ENCODE peak calls at places on chromosomes 13 and 19, in four cellular contexts. O, M, N and R are unnamed samples.

GRCh38 chr19:45772912-45773311 is 3.9 kb upstream of the SIX5 start:
- DNase-seq in O (no peak), M (no peak), N (no peak), R (no peak)

GRCh38 chr19:51511353-51511752 is 9.8 kb upstream of the SIGLEC12 start:
- DNase-seq in O (peak; percentile 30), M (peak; percentile 38), N (no peak), R (no peak)

GRCh38 chr13:67238277-67238859 is 8.2 kb upstream of the PCDH9 start:
- DNase-seq in O (no peak), M (no peak), N (no peak), R (peak; percentile 23)

GRCh38 chr13:111177803-111178389 is 62.8 kb downstream of the ARHGEF7 start:
- DNase-seq in O (no peak), M (no peak), N (no peak), R (no peak)

GRCh38 chr19:2983351-2984195 is 6.2 kb downstream of the TLE6 start:
- DNase-seq in O (peak; percentile 54), M (no peak), N (no peak), R (peak; percentile 46)

GRCh38 chr13:92838786-92839185 is 387.8 kb upstream of the GPC6 start:
- DNase-seq in O (no peak), M (no peak), N (no peak), R (no peak)

GRCh38 chr19:7575426-7576040 is 20.1 kb upstream of the CAMSAP3 start:
- DNase-seq in O (no peak), M (peak; percentile 35), N (no peak), R (peak; percentile 15)

GRCh38 chr13:32951580-32951979 is 64.6 kb upstream of the KL start:
- DNase-seq in O (no peak), M (no peak), N (no peak), R (no peak)

GRCh38 chr13:92994056-92994455 is 232.6 kb upstream of the GPC6 start:
- DNase-seq in O (no peak), M (no peak), N (no peak), R (no peak)

GRCh38 chr13:91456837-91457236 is 58.4 kb downstream of the GPC5 start:
- DNase-seq in O (no peak), M (no peak), N (no peak), R (no peak)

GRCh38 chr19:1261512-1261862 is 7.6 kb upstream of the CIRBP start:
- DNase-seq in O (no peak), M (no peak), N (no peak), R (no peak)

GRCh38 chr19:2811221-2811722 is 8.4 kb upstream of the ZNF554 start:
- DNase-seq in O (no peak), M (no peak), N (no peak), R (no peak)

GRCh38 chr19:33266971-33267484 is 35.3 kb downstream of the CEBPA start:
- DNase-seq in O (no peak), M (no peak), N (no peak), R (no peak)

GRCh38 chr13:45108716-45109706 is 11.3 kb upstream of the GTF2F2 start:
- DNase-seq in O (no peak), M (peak; percentile 63), N (no peak), R (peak; percentile 52)

GRCh38 chr13:33280923-33281322 is 4.6 kb downstream of the STARD13 start:
- DNase-seq in O (no peak), M (no peak), N (no peak), R (no peak)

GRCh38 chr13:111956261-111957151 is 110.4 kb upstream of the SOX1 start:
- DNase-seq in O (no peak), M (no peak), N (peak; percentile 41), R (no peak)

GRCh38 chr13:32234914-32235313 is 80.2 kb downstream of the ZAR1L start:
- DNase-seq in O (no peak), M (no peak), N (no peak), R (no peak)

GRCh38 chr19:10516671-10517286 is 468 bp downstream of the S1PR5 start:
- DNase-seq in O (no peak), M (no peak), N (no peak), R (no peak)

DNA sequence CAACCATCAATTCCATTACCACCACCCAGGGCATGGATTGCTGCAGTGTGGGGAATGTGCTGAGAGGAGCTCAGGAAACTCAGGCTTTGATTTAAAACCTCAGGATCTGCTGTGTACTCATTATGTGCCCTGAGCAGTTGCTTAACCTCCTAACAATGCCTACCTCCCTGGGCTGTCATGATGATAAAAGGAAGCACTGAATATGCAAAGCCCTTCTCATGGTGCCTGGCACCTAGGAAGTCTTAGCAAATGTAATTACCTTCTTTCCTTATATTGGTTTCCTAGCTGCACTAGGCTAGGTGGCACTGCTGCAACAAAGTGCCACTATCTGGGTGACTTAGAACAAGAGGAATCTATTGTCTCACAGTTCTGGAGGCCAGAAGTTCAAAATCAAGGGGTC is 62.2 kb downstream of the KCTD12 start:
- DNase-seq in O (no peak), M (no peak), N (no peak), R (no peak)
- TF ChIP-seq CTCF in O (no peak), M (no peak), N (no peak), R (no peak)

DNA sequence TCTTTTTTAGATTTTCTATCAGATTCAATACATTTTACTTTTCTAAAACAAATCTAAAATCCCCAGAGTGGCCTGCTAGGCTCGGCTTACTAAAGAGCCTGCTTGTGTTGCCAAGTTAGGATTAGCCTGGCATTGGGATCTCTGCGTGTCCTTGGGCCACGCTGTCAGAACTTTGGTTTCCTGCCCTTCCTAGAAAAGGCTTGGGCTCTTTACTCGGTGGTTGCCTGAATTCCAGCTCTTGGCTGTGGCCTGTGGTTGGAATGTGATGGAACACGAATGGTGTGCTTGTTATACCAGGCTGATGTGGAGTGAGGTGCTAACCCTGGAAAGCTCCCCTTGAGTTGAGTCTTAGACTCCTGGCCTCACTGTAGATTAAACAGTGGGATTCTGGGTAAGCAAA is 8.5 kb downstream of the SPATA13 start:
- DNase-seq in O (no peak), M (no peak), N (no peak), R (no peak)
- TF ChIP-seq CTCF in O (no peak), M (no peak), N (no peak), R (no peak)

GRCh38 chr19:11693505-11694499 is 44.9 kb downstream of the ZNF823 start:
- DNase-seq in O (no peak), M (no peak), N (no peak), R (no peak)
- TF ChIP-seq CTCF in O (no peak), M (no peak), N (no peak), R (no peak)

GRCh38 chr19:5823579-5824281 is 15.8 kb downstream of the FUT6 start:
- DNase-seq in O (no peak), M (no peak), N (no peak), R (no peak)
- TF ChIP-seq CTCF in O (no peak), M (no peak), N (no peak), R (no peak)